ENCODE peak calls at places on chromosome 7, in four cellular contexts. One of them, this sample, is unnamed. For H3K9me2 and H3K27me3, the result is how much of the 10 kb centered on the place peaks cover.

GRCh38 chr7:30598121-30598876 is 3.6 kb downstream of the GARS1 start:
- DNase-seq in GM23248: peak
- DNase-seq in PC-9: peak
- DNase-seq in PC-3: peak
- DNase-seq in this sample: no peak

GRCh38 chr7:123580406-123581161 is 21.0 kb upstream of the ASB15 start:
- DNase-seq in GM23248: peak
- DNase-seq in PC-9: peak
- DNase-seq in PC-3: peak
- DNase-seq in this sample: peak

GRCh38 chr7:150685219-150686029 is at the start of gene GIMAP2:
- DNase-seq in GM23248: peak
- DNase-seq in PC-9: no peak
- DNase-seq in PC-3: peak
- DNase-seq in this sample: peak

GRCh38 chr7:80902035-80902434 is 16.8 kb downstream of the SEMA3C start:
- DNase-seq in GM23248: no peak
- DNase-seq in PC-9: no peak
- DNase-seq in PC-3: peak
- DNase-seq in this sample: no peak

GRCh38 chr7:157446322-157446721 is 109.5 kb downstream of the DNAJB6 start:
- DNase-seq in GM23248: no peak
- DNase-seq in PC-9: no peak
- DNase-seq in PC-3: no peak
- DNase-seq in this sample: no peak

GRCh38 chr7:157461805-157462771 is 125.3 kb downstream of the DNAJB6 start:
- DNase-seq in GM23248: no peak
- DNase-seq in PC-9: no peak
- DNase-seq in PC-3: no peak
- DNase-seq in this sample: no peak

GRCh38 chr7:28458732-28459131 is 46.4 kb downstream of the CREB5 start:
- DNase-seq in GM23248: no peak
- DNase-seq in PC-9: no peak
- DNase-seq in PC-3: no peak
- DNase-seq in this sample: no peak

GRCh38 chr7:158327571-158328180 is 259.9 kb downstream of the PTPRN2 start:
- DNase-seq in GM23248: no peak
- DNase-seq in PC-9: no peak
- DNase-seq in PC-3: no peak
- DNase-seq in this sample: no peak

GRCh38 chr7:64799-65430 is 127.5 kb upstream of the FAM20C start:
- DNase-seq in GM23248: peak
- DNase-seq in PC-9: no peak
- DNase-seq in PC-3: peak
- DNase-seq in this sample: no peak

GRCh38 chr7:34138483-34138882 is 233.1 kb downstream of the BMPER start:
- DNase-seq in GM23248: no peak
- DNase-seq in PC-9: no peak
- DNase-seq in PC-3: no peak
- DNase-seq in this sample: no peak

GRCh38 chr7:158611541-158611940 is 23.9 kb upstream of the PTPRN2 start:
- DNase-seq in GM23248: no peak
- DNase-seq in PC-9: no peak
- DNase-seq in PC-3: no peak
- DNase-seq in this sample: no peak

GRCh38 chr7:87083865-87084519 is 24.5 kb upstream of the ELAPOR2 start:
- DNase-seq in GM23248: peak
- DNase-seq in PC-9: no peak
- DNase-seq in PC-3: peak
- DNase-seq in this sample: no peak

GRCh38 chr7:106793015-106793651 is 71.9 kb upstream of the PIK3CG start:
- DNase-seq in GM23248: peak
- DNase-seq in PC-9: no peak
- DNase-seq in PC-3: peak
- DNase-seq in this sample: peak

DNA sequence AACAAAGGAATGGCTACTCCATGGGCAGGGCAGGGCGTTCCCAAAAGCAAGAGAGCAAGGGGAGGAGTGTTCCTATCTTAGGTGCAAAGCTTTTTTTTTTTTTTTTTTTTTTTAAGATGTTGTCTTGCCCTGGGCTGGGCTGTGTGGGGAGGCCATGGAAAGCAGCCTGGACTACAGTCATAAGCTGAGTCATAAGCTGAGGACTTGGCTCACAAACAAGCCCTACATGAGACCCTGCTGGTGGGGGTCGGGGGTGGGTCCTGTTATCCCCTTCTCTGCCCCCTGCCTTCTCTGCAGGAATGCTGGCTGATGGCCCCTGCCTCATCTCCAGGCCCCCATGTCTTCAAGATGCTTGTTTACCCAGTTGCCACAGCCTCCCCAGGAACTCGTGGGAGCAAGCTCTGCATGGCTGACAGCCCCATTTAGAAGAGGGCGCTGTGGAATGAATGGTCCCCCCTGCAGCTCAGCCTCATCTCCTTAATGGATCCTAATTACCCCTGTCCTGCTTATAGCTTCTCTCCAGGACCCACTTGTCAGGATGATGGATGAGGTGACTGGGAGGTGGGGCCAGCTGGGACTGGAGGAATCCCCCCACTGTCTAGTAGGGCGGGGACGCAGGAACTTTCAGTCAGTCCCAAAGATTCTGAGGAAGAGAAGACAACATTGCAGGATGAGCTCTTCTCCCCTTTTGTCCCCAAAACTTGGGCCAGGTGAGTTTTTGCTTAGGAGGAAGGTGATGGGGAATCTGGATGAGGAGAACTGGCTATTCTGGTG is 340.8 kb upstream of the PODXL start:
- DNase-seq in GM23248: peak
- DNase-seq in PC-9: no peak
- DNase-seq in PC-3: peak
- DNase-seq in this sample: no peak
- H3K9me2 ChIP-seq in GM23248: under half
- H3K9me2 ChIP-seq in PC-9: under half
- H3K9me2 ChIP-seq in PC-3: under half
- H3K9me2 ChIP-seq in this sample: under half

DNA sequence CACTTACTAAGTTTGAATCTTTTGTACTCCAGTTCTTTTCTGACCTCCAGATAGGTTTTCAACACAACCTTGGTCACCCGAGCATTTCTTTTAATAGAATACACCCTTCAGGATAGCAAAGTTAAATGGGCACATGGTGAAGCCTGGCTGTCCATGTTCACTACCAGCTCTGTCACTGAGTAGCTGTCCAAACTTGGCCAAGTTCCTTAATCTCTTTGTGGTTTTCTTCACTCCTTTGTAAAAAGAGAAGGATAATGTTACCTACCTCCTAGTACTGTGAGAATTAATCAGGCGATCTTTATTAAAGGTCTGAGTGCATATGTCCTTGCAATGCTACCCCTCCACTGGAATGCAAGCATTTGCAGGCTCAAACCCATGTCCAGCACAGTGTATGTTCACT is 128.1 kb upstream of the PTPRZ1 start:
- DNase-seq in GM23248: no peak
- DNase-seq in PC-9: no peak
- DNase-seq in PC-3: no peak
- DNase-seq in this sample: no peak
- H3K27me3 ChIP-seq in GM23248: under half
- H3K27me3 ChIP-seq in PC-9: under half
- H3K27me3 ChIP-seq in PC-3: under half
- H3K27me3 ChIP-seq in this sample: under half

GRCh38 chr7:54709283-54709682 is 49.7 kb downstream of the SEC61G start:
- DNase-seq in GM23248: no peak
- DNase-seq in PC-9: no peak
- DNase-seq in PC-3: no peak
- DNase-seq in this sample: no peak

GRCh38 chr7:54711900-54712595 is 47.0 kb downstream of the SEC61G start:
- DNase-seq in GM23248: no peak
- DNase-seq in PC-9: no peak
- DNase-seq in PC-3: no peak
- DNase-seq in this sample: no peak

DNA sequence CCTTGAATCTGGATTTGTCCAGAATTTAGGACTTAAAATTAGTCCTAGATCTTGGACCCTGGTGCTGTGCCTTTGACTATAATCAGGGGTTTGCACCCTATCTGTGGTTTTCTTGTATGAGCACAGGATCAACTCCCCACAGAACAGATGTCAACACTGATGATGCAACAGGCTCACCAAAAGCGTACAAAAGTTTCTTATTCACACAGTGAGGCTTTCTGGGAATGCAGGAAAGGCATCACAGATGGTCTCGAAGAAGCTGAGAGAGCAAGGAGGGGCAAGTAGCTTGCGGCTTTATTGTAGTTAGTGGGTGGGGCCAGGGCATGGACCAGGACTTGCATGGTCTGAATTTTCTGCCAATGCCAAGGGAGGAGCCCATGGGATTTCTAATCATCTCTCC is 46.2 kb downstream of the SEC61G start:
- DNase-seq in GM23248: no peak
- DNase-seq in PC-9: no peak
- DNase-seq in PC-3: no peak
- DNase-seq in this sample: no peak
- H3K9me2 ChIP-seq in GM23248: under half
- H3K9me2 ChIP-seq in PC-9: under half
- H3K9me2 ChIP-seq in PC-3: under half
- H3K9me2 ChIP-seq in this sample: under half

GRCh38 chr7:1211611-1212010 is 21.1 kb upstream of the UNCX start:
- DNase-seq in GM23248: no peak
- DNase-seq in PC-9: no peak
- DNase-seq in PC-3: no peak
- DNase-seq in this sample: no peak
- H3K27me3 ChIP-seq in GM23248: half or more
- H3K27me3 ChIP-seq in PC-9: half or more
- H3K27me3 ChIP-seq in PC-3: under half
- H3K27me3 ChIP-seq in this sample: under half

DNA sequence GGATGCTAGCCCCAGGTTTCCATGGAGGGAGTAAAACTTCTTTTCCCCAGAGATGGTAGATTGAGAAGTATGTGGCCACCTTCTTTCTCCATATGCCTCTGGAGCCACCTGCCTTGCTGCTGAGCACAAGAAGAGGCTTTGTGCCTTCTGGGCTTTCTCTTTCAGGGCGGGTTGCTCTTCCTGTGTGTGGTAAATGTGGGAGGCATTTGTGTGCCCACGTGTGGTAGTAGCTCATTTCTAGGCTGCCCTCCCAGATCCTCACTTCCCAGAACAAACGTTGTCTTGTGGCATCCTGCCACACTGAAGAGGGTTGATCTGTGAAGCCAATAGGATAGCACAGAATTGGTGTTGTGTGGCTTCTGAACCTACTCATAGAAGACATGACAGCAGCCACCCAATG is 342.0 kb upstream of the PODXL start:
- DNase-seq in GM23248: peak
- DNase-seq in PC-9: no peak
- DNase-seq in PC-3: peak
- DNase-seq in this sample: no peak
- H3K9me2 ChIP-seq in GM23248: under half
- H3K9me2 ChIP-seq in PC-9: under half
- H3K9me2 ChIP-seq in PC-3: under half
- H3K9me2 ChIP-seq in this sample: under half

GRCh38 chr7:151830121-151830815 is 46.6 kb downstream of the PRKAG2 start:
- DNase-seq in GM23248: no peak
- DNase-seq in PC-9: no peak
- DNase-seq in PC-3: no peak
- DNase-seq in this sample: no peak
- H3K27me3 ChIP-seq in GM23248: under half
- H3K27me3 ChIP-seq in PC-9: under half
- H3K27me3 ChIP-seq in PC-3: under half
- H3K27me3 ChIP-seq in this sample: under half

GRCh38 chr7:131897790-131898165 is 341.4 kb upstream of the PODXL start:
- DNase-seq in GM23248: no peak
- DNase-seq in PC-9: no peak
- DNase-seq in PC-3: no peak
- DNase-seq in this sample: no peak
- H3K9me2 ChIP-seq in GM23248: under half
- H3K9me2 ChIP-seq in PC-9: under half
- H3K9me2 ChIP-seq in PC-3: under half
- H3K9me2 ChIP-seq in this sample: under half

DNA sequence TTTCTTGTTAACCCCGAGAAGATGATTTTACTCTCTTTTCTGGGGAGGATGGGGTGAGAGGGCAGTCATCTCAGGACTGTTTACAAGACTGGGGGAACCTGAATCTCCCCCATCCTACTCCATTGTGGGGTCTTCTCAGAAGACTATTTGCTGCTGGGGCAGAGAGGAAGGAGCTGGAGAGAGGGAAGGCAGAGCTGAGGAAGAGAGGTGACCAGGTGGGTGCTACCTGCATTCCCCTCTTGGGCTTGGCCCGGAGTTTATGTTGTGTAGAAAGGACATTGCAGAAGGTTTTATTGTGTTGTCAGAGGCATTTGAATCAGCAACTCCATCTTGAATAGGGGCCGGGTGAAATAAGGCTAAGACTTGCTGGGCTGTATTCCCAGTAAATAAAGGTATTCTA is 247.1 kb upstream of the GALNT17 start:
- DNase-seq in GM23248: no peak
- DNase-seq in PC-9: no peak
- DNase-seq in PC-3: no peak
- DNase-seq in this sample: peak
- H3K27me3 ChIP-seq in GM23248: under half
- H3K27me3 ChIP-seq in PC-9: under half
- H3K27me3 ChIP-seq in PC-3: under half
- H3K27me3 ChIP-seq in this sample: under half

GRCh38 chr7:122300607-122301079 is 3.9 kb downstream of the FEZF1 start:
- DNase-seq in GM23248: peak
- DNase-seq in PC-9: no peak
- DNase-seq in PC-3: no peak
- DNase-seq in this sample: no peak

GRCh38 chr7:122299624-122299934 is 5.0 kb downstream of the FEZF1 start:
- DNase-seq in GM23248: no peak
- DNase-seq in PC-9: no peak
- DNase-seq in PC-3: no peak
- DNase-seq in this sample: no peak

GRCh38 chr7:122298131-122298530 is 6.4 kb downstream of the FEZF1 start:
- DNase-seq in GM23248: no peak
- DNase-seq in PC-9: no peak
- DNase-seq in PC-3: no peak
- DNase-seq in this sample: no peak

GRCh38 chr7:122299935-122300606 is 4.5 kb downstream of the FEZF1 start:
- DNase-seq in GM23248: no peak
- DNase-seq in PC-9: no peak
- DNase-seq in PC-3: no peak
- DNase-seq in this sample: no peak

GRCh38 chr7:122298618-122299017 is 5.9 kb downstream of the FEZF1 start:
- DNase-seq in GM23248: no peak
- DNase-seq in PC-9: no peak
- DNase-seq in PC-3: no peak
- DNase-seq in this sample: no peak
- H3K9me2 ChIP-seq in GM23248: under half
- H3K9me2 ChIP-seq in PC-9: under half
- H3K9me2 ChIP-seq in PC-3: under half
- H3K9me2 ChIP-seq in this sample: under half

GRCh38 chr7:105559926-105560325 is 21.4 kb downstream of the EFCAB10 start:
- DNase-seq in GM23248: no peak
- DNase-seq in PC-9: no peak
- DNase-seq in PC-3: no peak
- DNase-seq in this sample: no peak
- H3K27me3 ChIP-seq in GM23248: under half
- H3K27me3 ChIP-seq in PC-9: under half
- H3K27me3 ChIP-seq in PC-3: under half
- H3K27me3 ChIP-seq in this sample: under half